ENCODE peak calls at places on chromosomes 6 and 20, in seven cellular contexts. U is body of pancreas; Z is CD4-positive, alpha-beta T cell; A is heart left ventricle; S is brain microvascular endothelial cell; W is psoas muscle; N is sigmoid colon. M is an unnamed sample.
A peak's percentile ranks its signal among the peaks of the same experiment; 100 is the strongest.

GRCh38 chr20:32435449-32436107 is 77.4 kb downstream of the ASXL1 start:
- DNase-seq in Z (no peak), A (no peak), W (no peak), S (no peak), N (peak; percentile 30), U (no peak), M (no peak)

GRCh38 chr6:34771727-34772126 is 14.4 kb downstream of the SNRPC start:
- DNase-seq in W (no peak), A (no peak), S (peak; percentile 52), N (no peak), U (no peak), Z (no peak), M (no peak)

GRCh38 chr6:3526962-3527796 is 70.3 kb upstream of the SLC22A23 start:
- DNase-seq in N (no peak), Z (no peak), A (no peak), W (no peak), U (no peak), S (no peak), M (peak; percentile 84)

GRCh38 chr20:53899351-53900167 is 170.8 kb downstream of the BCAS1 start:
- DNase-seq in U (no peak), Z (peak; percentile 41), S (no peak), W (no peak), N (no peak), A (no peak), M (peak; percentile 92)

GRCh38 chr20:32522525-32522774 is 62.7 kb downstream of the NOL4L start:
- DNase-seq in A (peak; percentile 22), Z (no peak), U (no peak), S (no peak), N (no peak), W (peak; percentile 36), M (no peak)

GRCh38 chr20:34891166-34892062 is 15.0 kb downstream of the ACSS2 start:
- DNase-seq in Z (no peak), W (no peak), S (peak; percentile 40), N (no peak), A (no peak), U (no peak), M (peak; percentile 93)

GRCh38 chr20:58967652-58968429 is 13.2 kb upstream of the NELFCD start:
- DNase-seq in N (no peak), A (no peak), W (no peak), Z (no peak), U (no peak), S (no peak), M (no peak)

GRCh38 chr6:110886555-110887167 is 12.1 kb downstream of the AMD1 start:
- DNase-seq in A (no peak), W (no peak), U (no peak), N (no peak), Z (no peak), S (no peak), M (no peak)

GRCh38 chr6:1686117-1687098 is 76.7 kb downstream of the FOXC1 start:
- DNase-seq in W (no peak), Z (no peak), N (no peak), S (peak; percentile 93), A (peak; percentile 38), U (no peak), M (peak; percentile 87)

GRCh38 chr6:42222450-42222849 is 4.8 kb upstream of the MRPS10 start:
- DNase-seq in W (no peak), N (no peak), A (no peak), Z (no peak), U (no peak), S (no peak), M (no peak)

GRCh38 chr6:3870528-3870925 is 21.4 kb downstream of the FAM50B start:
- DNase-seq in W (no peak), U (peak; percentile 4), A (no peak), N (no peak), S (no peak), Z (no peak), M (no peak)

GRCh38 chr20:59939879-59940128 is 301 bp downstream of the PPP1R3D start:
- DNase-seq in Z (no peak), S (no peak), N (peak; percentile 74), U (peak; percentile 52), W (peak; percentile 71), A (peak; percentile 65), M (no peak)

DNA sequence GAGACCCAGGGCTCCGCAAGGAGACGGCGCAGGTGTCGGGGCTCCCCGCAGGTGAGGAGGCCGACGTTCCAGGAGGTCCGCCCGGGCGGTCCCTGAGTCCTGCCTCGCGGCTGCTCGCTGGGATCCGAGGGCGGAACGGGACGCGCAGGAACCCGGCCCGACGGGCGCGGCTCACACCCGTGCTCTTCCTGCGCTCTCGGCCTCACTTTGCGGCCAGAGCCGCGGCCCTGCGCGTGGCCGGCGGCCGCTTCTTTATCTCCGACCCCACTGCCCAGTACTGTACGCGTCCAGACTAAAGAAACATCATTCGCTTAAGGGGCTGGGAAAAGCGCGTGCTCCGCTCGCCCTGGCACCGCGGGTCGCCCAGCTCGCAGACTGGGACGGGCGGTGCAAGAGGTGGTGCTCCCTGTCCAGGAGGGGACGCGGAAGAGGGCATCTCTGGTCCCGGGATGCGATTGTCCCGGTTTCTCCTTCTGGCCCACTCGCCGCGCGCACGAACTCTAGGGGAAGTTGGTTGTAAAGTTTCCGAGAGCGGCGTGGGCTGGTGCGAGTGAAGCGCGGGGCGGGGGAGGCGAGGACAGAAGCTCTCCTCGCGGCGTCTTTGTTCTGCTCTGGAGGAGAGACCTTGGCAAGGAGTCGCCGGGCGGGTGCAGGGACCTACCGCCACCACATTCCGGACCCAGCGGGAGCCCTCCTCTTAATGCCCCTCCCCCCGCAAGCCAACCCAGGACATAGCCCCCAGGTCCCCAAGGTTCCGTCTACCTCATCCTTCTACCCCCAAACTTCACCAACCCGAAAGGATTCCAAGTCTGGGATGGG is 70.9 kb downstream of the SOX4 start:
- DNase-seq in A (peak; percentile 52), S (no peak), N (peak; percentile 74), U (peak; percentile 14), W (peak; percentile 48), Z (no peak), M (no peak)
- H3K27ac ChIP-seq in A (no peak overlapping the region), S (no peak overlapping the region), N (peak overlapping the region; percentile 19), U (no peak overlapping the region), W (no peak overlapping the region), Z (no peak overlapping the region), M (no peak overlapping the region)

GRCh38 chr20:62507323-62507722 is 31.5 kb upstream of the GATA5 start:
- DNase-seq in Z (no peak), S (no peak), N (no peak), W (no peak), A (no peak), U (no peak), M (no peak)

GRCh38 chr20:62506791-62507190 is 31.0 kb upstream of the GATA5 start:
- DNase-seq in N (no peak), Z (no peak), U (no peak), A (no peak), W (no peak), S (no peak), M (no peak)

GRCh38 chr20:62506087-62506486 is 30.3 kb upstream of the GATA5 start:
- DNase-seq in W (no peak), N (no peak), U (no peak), Z (no peak), A (no peak), S (no peak), M (no peak)

GRCh38 chr20:62507991-62508640 is 32.3 kb upstream of the GATA5 start:
- DNase-seq in W (no peak), S (no peak), U (no peak), A (no peak), N (no peak), Z (no peak), M (no peak)

DNA sequence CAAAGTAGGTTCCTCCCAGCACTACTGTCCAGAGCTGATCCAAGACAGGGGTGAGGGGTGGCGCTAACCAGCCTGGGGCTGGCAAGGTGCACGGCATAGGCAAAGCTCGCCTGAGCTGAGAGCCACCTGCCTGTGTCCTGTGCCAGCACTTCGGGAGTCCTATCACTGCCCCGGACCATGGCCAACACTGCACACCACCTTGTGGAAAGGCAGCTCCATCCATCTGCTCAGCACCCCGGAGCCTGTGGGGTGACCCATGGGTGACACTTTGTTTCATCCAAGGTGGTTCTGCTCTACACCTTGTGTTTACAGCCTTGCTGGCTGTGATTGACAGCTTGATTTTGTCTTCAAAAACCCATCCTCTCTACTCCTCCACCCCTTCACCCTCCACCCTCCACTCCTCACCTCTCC is 32.9 kb upstream of the GATA5 start:
- DNase-seq in W (no peak), S (no peak), N (no peak), Z (no peak), U (no peak), A (no peak), M (peak; percentile 84)
- TF ChIP-seq CTCF in W (no peak), S (no peak), N (no peak), Z (no peak), U (no peak), A (no peak), M (no peak)

GRCh38 chr6:148657053-148657452 is 89.8 kb upstream of the UST start:
- DNase-seq in Z (no peak), A (no peak), U (no peak), N (no peak), S (peak; percentile 29), W (no peak), M (no peak)
- H3K27ac ChIP-seq in Z (no peak overlapping the region), A (no peak overlapping the region), U (no peak overlapping the region), N (no peak overlapping the region), S (no peak overlapping the region), W (no peak overlapping the region), M (no peak overlapping the region)

GRCh38 chr20:39268566-39268965 is 306.4 kb downstream of the DHX35 start:
- DNase-seq in U (no peak), S (no peak), Z (no peak), W (no peak), A (no peak), N (no peak), M (no peak)
- TF ChIP-seq CTCF in U (no peak), S (no peak), Z (no peak), W (no peak), A (no peak), N (no peak), M (no peak)

DNA sequence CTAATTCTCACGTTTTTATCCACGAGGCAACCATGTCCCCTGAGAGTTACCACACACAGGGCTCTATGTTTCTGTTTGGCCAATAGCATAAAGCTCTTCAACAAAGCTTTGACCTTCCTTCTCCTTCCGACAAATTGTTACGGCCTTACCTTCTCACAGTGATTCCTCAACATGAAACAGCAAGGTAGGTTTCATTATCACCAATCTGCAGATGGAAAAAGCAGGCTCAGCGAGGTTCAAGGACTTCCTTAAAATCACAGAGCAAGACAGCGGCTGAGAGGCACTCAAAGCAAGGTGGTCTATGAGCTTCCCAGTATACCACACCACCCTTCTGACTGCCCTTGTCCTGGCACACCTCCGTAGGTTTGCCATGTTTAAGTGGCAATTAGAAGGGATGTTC is 360.0 kb downstream of the CD83 start:
- DNase-seq in S (no peak), N (no peak), Z (no peak), A (no peak), W (no peak), U (no peak), M (no peak)
- H3K27ac ChIP-seq in S (no peak overlapping the region), N (peak overlapping the region; percentile 83), Z (no peak overlapping the region), A (no peak overlapping the region), W (peak overlapping the region; percentile 13), U (peak overlapping the region; percentile 71), M (no peak overlapping the region)